ENCODE peak calls at places on chromosomes 2 and 18, in four cellular contexts. N is IMR-90, G is small intestine, K is neural progenitor cell. Y is an unnamed sample. For H3K4me1, the result is how much of the 10 kb centered on the place peaks cover.

GRCh38 chr2:105237045-105237765 is 4.3 kb upstream of the GPR45 start:
- DNase-seq in N (no peak), G (no peak), K (no peak), Y (no peak)

GRCh38 chr2:207768891-207769596 is 662 bp downstream of the FZD5 start:
- DNase-seq in N (no peak), G (no peak), K (peak), Y (no peak)

GRCh38 chr2:127634066-127634617 is 11.8 kb upstream of the GPR17 start:
- DNase-seq in N (no peak), G (no peak), K (no peak), Y (no peak)

GRCh38 chr2:217478831-217479435 is 523.9 kb downstream of the TNS1 start:
- DNase-seq in N (no peak), G (no peak), K (no peak), Y (no peak)

GRCh38 chr2:120343433-120344105 is 2.4 kb upstream of the INHBB start:
- DNase-seq in N (peak), G (peak), K (peak), Y (peak)

GRCh38 chr2:164205347-164205746 is 415.9 kb downstream of the GRB14 start:
- DNase-seq in N (peak), G (no peak), K (no peak), Y (no peak)

GRCh38 chr2:106038598-106039375 is 155.3 kb downstream of the UXS1 start:
- DNase-seq in N (no peak), G (no peak), K (no peak), Y (no peak)

GRCh38 chr2:117519238-117519637 is 295.3 kb upstream of the DDX18 start:
- DNase-seq in N (no peak), G (no peak), K (no peak), Y (no peak)

GRCh38 chr2:54545700-54546450 is 89.7 kb downstream of the SPTBN1 start:
- DNase-seq in N (peak), G (peak), K (no peak), Y (no peak)

GRCh38 chr2:104868081-104868806 is 14.3 kb downstream of the POU3F3 start:
- DNase-seq in N (no peak), G (no peak), K (no peak), Y (no peak)

GRCh38 chr2:196941398-196942078 is 15.0 kb upstream of the PGAP1 start:
- DNase-seq in N (no peak), G (no peak), K (no peak), Y (no peak)

GRCh38 chr2:161418715-161419337 is 2.7 kb downstream of the TBR1 start:
- DNase-seq in N (peak), G (no peak), K (peak), Y (no peak)

GRCh38 chr18:2139676-2140075 is 431.6 kb downstream of the METTL4 start:
- DNase-seq in N (no peak), G (no peak), K (no peak), Y (no peak)

GRCh38 chr2:43100883-43101662 is 125.3 kb downstream of the ZFP36L2 start:
- DNase-seq in N (peak), G (peak), K (peak), Y (peak)

GRCh38 chr2:196201229-196201998 is 30.0 kb upstream of the STK17B start:
- DNase-seq in N (no peak), G (no peak), K (no peak), Y (no peak)

GRCh38 chr2:46385786-46386577 is 88.8 kb downstream of the EPAS1 start:
- DNase-seq in N (peak), G (no peak), K (no peak), Y (no peak)

GRCh38 chr2:129087133-129087813 is 768.6 kb upstream of the HS6ST1 start:
- DNase-seq in N (no peak), G (no peak), K (no peak), Y (no peak)

GRCh38 chr18:48342125-48342524 is 67.1 kb downstream of the ZBTB7C start:
- DNase-seq in N (no peak), G (no peak), K (peak), Y (no peak)

GRCh38 chr2:187453078-187453641 is 5.1 kb upstream of the CALCRL start:
- DNase-seq in N (peak), G (no peak), K (peak), Y (no peak)

GRCh38 chr2:189002079-189002478 is 27.9 kb downstream of the COL3A1 start:
- DNase-seq in N (peak), G (no peak), K (no peak), Y (no peak)

GRCh38 chr18:46387426-46388131 is 269.4 kb downstream of the LOXHD1 start:
- DNase-seq in N (no peak), G (no peak), K (peak), Y (no peak)

GRCh38 chr2:152098033-152098797 is 629 bp downstream of the CACNB4 start:
- DNase-seq in N (no peak), G (peak), K (peak), Y (peak)

DNA sequence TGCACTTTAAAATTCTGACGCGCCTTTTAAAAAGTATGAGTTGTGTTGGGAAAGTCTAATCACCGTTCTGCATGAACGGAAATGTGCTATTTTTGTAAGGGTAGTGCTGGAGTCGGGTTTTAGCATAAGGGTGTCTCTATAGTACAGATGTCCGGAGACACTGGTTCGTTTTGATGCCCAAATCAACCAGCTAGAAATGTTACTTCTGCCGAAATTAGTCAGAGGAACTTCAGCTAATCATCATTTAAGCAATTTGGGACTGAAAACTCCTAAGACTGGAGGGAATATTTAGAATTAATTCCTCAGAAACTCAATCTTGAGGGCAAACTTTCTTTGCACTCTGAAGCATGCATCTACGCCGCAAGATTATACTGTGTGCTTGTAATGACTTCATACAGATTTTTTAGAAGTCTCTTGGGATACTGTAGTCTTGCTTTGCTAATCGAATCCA is 270.7 kb upstream of the TCF4 start:
- DNase-seq in N (no peak), G (no peak), K (no peak), Y (no peak)
- H3K4me1 ChIP-seq in N (under half), G (under half), K (half or more), Y (under half)

GRCh38 chr2:28401411-28401810 is 8.8 kb downstream of the FOSL2 start:
- DNase-seq in N (no peak), G (no peak), K (no peak), Y (no peak)
- H3K4me1 ChIP-seq in N (under half), G (under half), K (under half), Y (under half)

DNA sequence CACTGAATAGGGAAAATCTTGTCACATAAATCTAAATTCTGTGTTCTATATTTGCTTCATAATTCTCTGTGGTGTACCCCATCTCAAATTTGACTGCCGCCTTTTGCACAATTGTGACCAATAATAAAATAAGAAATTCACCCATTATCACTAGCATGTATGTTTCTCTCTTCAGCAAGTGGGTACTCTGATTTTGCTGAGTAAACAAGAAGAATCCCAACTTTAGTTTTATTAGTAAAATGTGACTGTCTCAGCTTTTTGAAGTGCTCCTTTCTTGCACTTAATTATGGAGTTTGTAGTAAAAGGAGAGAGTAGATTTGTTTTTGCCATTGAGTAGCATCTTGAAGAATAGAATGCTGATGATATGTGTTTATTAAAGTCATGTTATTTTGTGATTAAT is 16.1 kb downstream of the ITPRID2 start:
- DNase-seq in N (no peak), G (no peak), K (no peak), Y (no peak)
- H3K4me1 ChIP-seq in N (under half), G (under half), K (under half), Y (under half)

GRCh38 chr2:221680548-221680947 is 108.4 kb upstream of the EPHA4 start:
- DNase-seq in N (no peak), G (no peak), K (peak), Y (no peak)
- H3K4me1 ChIP-seq in N (under half), G (under half), K (under half), Y (under half)

GRCh38 chr2:31923662-31924061 is 87.1 kb downstream of the MEMO1 start:
- DNase-seq in N (no peak), G (no peak), K (no peak), Y (no peak)

GRCh38 chr2:31925517-31925916 is 85.3 kb downstream of the MEMO1 start:
- DNase-seq in N (no peak), G (no peak), K (no peak), Y (no peak)

GRCh38 chr2:31919499-31919898 is 91.3 kb downstream of the MEMO1 start:
- DNase-seq in N (no peak), G (no peak), K (no peak), Y (no peak)

GRCh38 chr2:31920968-31921367 is 89.8 kb downstream of the MEMO1 start:
- DNase-seq in N (no peak), G (no peak), K (no peak), Y (no peak)

GRCh38 chr2:31922542-31923408 is 88.0 kb downstream of the MEMO1 start:
- DNase-seq in N (no peak), G (no peak), K (no peak), Y (no peak)
- H3K4me1 ChIP-seq in N (under half), G (under half), K (under half), Y (under half)

DNA sequence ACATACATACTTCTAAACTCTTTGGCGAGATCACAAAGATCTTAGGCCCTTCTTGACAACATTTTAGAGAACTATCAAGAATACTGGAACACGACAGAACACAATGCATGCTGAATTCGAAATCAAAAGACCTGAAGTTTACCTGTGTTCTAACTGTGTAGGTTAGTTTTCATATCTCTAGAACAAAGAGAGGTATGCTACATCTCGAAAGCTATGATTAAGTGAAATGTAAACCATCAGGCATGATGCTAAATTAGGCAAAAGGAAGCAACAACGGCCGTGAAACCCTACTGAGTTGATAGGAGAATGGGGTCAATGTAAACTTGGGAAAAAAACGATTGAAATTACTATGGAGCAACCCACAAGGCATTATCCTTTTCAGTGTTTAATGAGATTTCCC is 43.7 kb downstream of the IKZF2 start:
- DNase-seq in N (no peak), G (no peak), K (no peak), Y (no peak)
- H3K4me1 ChIP-seq in N (under half), G (under half), K (under half), Y (under half)

DNA sequence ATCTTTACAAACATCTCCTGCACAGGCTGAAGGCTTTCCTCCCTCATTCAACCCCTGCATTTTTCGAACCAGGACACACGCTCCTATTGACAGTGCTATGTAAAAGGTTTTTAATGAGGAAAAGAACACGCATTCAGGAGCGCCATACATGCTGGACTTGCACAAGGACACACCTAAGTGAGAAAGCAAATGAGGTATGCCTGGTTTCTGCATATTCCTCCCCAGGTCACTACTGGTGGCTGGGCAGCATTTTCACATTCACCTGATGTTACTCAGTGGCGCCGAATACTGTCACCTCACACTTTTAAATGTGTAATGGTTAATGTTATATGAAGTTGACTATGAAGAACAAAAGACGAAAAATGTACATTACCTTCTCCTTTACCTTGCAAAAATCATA is 150.6 kb downstream of the ANTXR1 start:
- DNase-seq in N (no peak), G (no peak), K (no peak), Y (no peak)
- H3K4me1 ChIP-seq in N (under half), G (under half), K (under half), Y (under half)